ENCODE peak calls at places on chromosomes 2 and 18, in six cellular contexts. M is mesendoderm; J is right lobe of liver; Y is CD8-positive, alpha-beta memory T cell; E is aorta; W is dorsolateral prefrontal cortex. Q is an unnamed sample.
A peak's percentile ranks its signal among the peaks of the same experiment; 100 is the strongest.

GRCh38 chr2:43223412-43224040 is 2.9 kb downstream of the ZFP36L2 start:
- DNase-seq in M (no peak), J (peak; percentile 5), Y (no peak), E (no peak), W (no peak), Q (no peak)

GRCh38 chr18:74665905-74666304 is 68.2 kb downstream of the ZNF407 start:
- DNase-seq in M (no peak), J (no peak), Y (no peak), E (no peak), W (no peak), Q (no peak)

GRCh38 chr2:9782197-9782719 is 61.0 kb upstream of the TAF1B start:
- DNase-seq in M (peak; percentile 87), J (no peak), Y (peak; percentile 44), E (peak; percentile 43), W (no peak), Q (peak; percentile 49)

GRCh38 chr2:96819101-96819875 is 3.2 kb downstream of the CNNM3 start:
- DNase-seq in M (peak; percentile 49), J (peak; percentile 92), Y (no peak), E (no peak), W (no peak), Q (no peak)

GRCh38 chr2:230179907-230180306 is 39.9 kb downstream of the SP110 start:
- DNase-seq in M (peak; percentile 12), J (no peak), Y (no peak), E (no peak), W (no peak), Q (no peak)

GRCh38 chr2:70085711-70086277 is 1.5 kb upstream of the PCBP1 start:
- DNase-seq in M (peak; percentile 49), J (no peak), Y (no peak), E (no peak), W (no peak), Q (no peak)

GRCh38 chr2:210686401-210686800 is 130.0 kb downstream of the CPS1 start:
- DNase-seq in M (no peak), J (no peak), Y (no peak), E (no peak), W (no peak), Q (no peak)

GRCh38 chr2:138333121-138333520 is 168.4 kb upstream of the SPOPL start:
- DNase-seq in M (no peak), J (no peak), Y (no peak), E (no peak), W (no peak), Q (no peak)

GRCh38 chr2:76850969-76851368 is 671.2 kb downstream of the LRRTM4 start:
- DNase-seq in M (no peak), J (no peak), Y (no peak), E (no peak), W (no peak), Q (no peak)

GRCh38 chr2:231674587-231675334 is 33.6 kb upstream of the PTMA start:
- DNase-seq in M (peak; percentile 93), J (no peak), Y (peak; percentile 26), E (peak; percentile 83), W (peak; percentile 72), Q (no peak)

GRCh38 chr2:238787507-238787906 is 60.4 kb upstream of the TWIST2 start:
- DNase-seq in M (no peak), J (no peak), Y (no peak), E (no peak), W (no peak), Q (no peak)

GRCh38 chr2:102101097-102101843 is 41.3 kb upstream of the IL1R1 start:
- DNase-seq in M (no peak), J (no peak), Y (no peak), E (no peak), W (no peak), Q (no peak)

GRCh38 chr2:102101844-102102635 is 40.5 kb upstream of the IL1R1 start:
- DNase-seq in M (peak; percentile 21), J (peak; percentile 83), Y (no peak), E (no peak), W (no peak), Q (no peak)

GRCh38 chr2:102103284-102103683 is 39.3 kb upstream of the IL1R1 start:
- DNase-seq in M (no peak), J (no peak), Y (no peak), E (no peak), W (no peak), Q (no peak)

GRCh38 chr2:102106133-102106556 is 36.4 kb upstream of the IL1R1 start:
- DNase-seq in M (no peak), J (no peak), Y (no peak), E (no peak), W (no peak), Q (no peak)

DNA sequence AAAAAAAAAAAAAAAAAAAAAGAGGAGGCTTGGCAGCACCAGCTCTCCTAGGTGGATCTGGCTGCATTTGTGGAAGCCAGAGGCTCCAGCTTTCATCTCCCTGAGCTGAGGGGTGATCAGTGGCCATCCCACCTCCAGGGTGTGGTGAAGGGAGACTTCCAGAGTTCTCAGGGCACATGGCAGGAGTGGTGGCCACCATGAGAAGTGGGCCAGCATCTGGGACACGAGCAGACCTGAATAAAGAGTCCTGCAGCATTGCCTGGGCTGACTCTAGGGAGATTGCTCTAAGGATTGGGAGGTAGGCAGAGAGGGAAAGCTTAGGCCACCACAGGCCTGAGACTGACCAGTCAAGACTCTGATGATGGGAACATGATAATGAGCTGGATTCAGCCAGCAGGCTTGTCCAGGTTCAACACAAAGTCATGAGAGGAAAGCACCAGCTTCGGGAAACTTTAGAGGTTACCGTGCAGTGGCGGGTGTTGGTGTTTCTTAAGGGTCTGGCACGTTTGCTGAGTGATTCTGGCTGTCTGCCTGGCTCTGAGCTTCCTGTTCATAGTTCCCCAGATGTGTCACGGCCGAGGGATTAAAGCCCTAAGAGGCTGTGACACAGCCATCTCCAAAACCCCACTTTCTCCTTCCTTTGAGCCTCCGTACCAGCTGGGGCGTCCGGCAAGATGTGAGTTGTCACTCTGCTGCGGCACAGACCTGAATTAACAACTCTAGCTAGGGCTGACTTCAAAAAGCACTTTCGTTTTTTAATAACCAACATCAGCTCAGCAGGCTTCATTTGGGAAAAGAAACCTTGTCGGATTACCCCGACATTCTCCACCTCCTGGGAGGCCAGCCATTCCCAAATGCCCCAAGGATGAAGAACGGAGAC is 38.3 kb upstream of the IL1R1 start:
- DNase-seq in M (no peak), J (peak; percentile 63), Y (no peak), E (peak; percentile 88), W (no peak), Q (no peak)
- H3K27me3 ChIP-seq in M (no peaks in the 10 kb centered on the region), J (no peaks in the 10 kb centered on the region), Y (no peaks in the 10 kb centered on the region), E (no peaks in the 10 kb centered on the region), W (no peaks in the 10 kb centered on the region), Q (no peaks in the 10 kb centered on the region)

DNA sequence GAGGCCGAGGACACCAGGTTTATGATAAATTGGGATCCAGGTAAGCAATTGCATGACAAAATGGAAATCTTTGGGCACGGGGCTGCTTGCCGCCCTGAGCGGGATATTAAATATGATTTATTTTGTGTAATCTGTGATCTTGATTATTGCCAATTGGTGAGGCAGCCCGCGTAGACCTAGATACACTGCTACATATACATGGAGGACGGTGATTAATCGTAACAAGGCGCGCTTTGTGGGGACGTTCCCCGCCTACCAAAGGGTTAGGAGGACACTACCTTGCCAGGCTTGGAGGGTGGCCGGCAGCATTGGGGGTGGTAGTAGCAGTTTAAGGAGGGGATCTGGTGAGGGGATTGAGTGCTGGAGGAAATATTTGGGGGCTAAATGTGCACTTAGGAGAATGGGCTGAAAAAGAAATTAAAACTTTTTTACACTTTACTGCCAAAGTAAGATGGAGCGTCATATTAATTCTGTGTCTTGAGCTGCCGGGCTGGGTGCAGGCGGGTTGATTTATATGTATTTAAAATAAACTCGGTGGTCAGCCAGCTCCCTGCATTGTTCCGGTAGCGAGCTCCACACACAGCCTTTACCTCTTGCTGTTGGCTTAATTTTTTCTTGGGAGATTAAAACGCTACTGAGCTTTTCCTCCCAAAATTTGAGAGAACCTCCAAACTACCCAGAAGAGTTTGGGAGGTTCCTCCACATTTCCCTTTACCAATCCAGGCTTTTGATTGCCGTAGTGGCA is 4.1 kb downstream of the HOXD3 start:
- DNase-seq in M (no peak), J (no peak), Y (no peak), E (no peak), W (no peak), Q (no peak)
- H3K27me3 ChIP-seq in M (peaks cover 93% of the 10 kb centered on the region), J (peaks cover 78% of the 10 kb centered on the region), Y (peaks cover 84% of the 10 kb centered on the region), E (peaks cover 5% of the 10 kb centered on the region), W (peaks cover 97% of the 10 kb centered on the region), Q (peaks cover 78% of the 10 kb centered on the region)

GRCh38 chr2:129831018-129831417 is 148.4 kb upstream of the RAB6C start:
- DNase-seq in M (no peak), J (no peak), Y (no peak), E (no peak), W (no peak), Q (no peak)

GRCh38 chr2:129827251-129827894 is 152.1 kb upstream of the RAB6C start:
- DNase-seq in M (peak; percentile 76), J (no peak), Y (no peak), E (no peak), W (no peak), Q (no peak)

GRCh38 chr2:129828829-129829228 is 150.6 kb upstream of the RAB6C start:
- DNase-seq in M (no peak), J (no peak), Y (no peak), E (no peak), W (no peak), Q (no peak)

GRCh38 chr2:129829577-129829976 is 149.9 kb upstream of the RAB6C start:
- DNase-seq in M (no peak), J (no peak), Y (no peak), E (no peak), W (no peak), Q (no peak)
- H3K27me3 ChIP-seq in M (no peaks in the 10 kb centered on the region), J (no peaks in the 10 kb centered on the region), Y (no peaks in the 10 kb centered on the region), E (no peaks in the 10 kb centered on the region), W (no peaks in the 10 kb centered on the region), Q (no peaks in the 10 kb centered on the region)

GRCh38 chr2:49178656-49179055 is 24.3 kb upstream of the FSHR start:
- DNase-seq in M (no peak), J (no peak), Y (no peak), E (no peak), W (no peak), Q (no peak)
- H3K27me3 ChIP-seq in M (no peaks in the 10 kb centered on the region), J (no peaks in the 10 kb centered on the region), Y (no peaks in the 10 kb centered on the region), E (peaks cover 2% of the 10 kb centered on the region), W (no peaks in the 10 kb centered on the region), Q (no peaks in the 10 kb centered on the region)

GRCh38 chr2:17876590-17876989 is 1.9 kb upstream of the KCNS3 start:
- DNase-seq in M (no peak), J (no peak), Y (no peak), E (no peak), W (no peak), Q (no peak)
- H3K27me3 ChIP-seq in M (peaks cover 4% of the 10 kb centered on the region), J (no peaks in the 10 kb centered on the region), Y (peaks cover 15% of the 10 kb centered on the region), E (no peaks in the 10 kb centered on the region), W (peaks cover 31% of the 10 kb centered on the region), Q (peaks cover 21% of the 10 kb centered on the region)

DNA sequence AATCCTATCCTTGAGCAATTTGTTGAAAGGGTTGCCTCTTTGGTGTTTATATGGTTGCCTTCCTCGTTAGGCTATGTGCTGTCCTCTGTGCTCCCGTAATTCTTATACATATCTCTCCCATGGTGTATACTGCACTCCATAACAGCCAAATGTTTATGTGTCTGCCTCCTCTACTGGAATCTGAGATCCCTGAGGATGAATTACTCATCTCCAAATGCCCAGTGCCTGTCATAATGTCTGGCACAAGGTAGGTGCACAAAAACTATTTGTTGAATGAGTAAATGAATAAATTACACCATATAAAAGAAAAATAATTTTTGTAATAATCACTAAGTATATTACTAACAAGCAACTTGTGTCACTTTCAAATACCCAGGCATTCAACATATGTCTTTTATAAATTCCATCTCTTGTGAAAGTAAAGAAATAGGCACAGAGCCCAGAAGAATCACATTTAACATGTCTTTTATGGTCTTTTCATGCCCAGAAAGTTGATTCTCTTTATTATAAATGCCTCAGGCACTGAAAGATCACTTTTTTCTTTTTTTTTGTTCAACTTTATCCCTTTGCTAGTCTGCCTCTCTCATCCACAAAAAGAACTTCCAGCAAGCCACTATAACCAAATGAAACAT is 164.9 kb downstream of the CCDC148 start:
- DNase-seq in M (no peak), J (no peak), Y (no peak), E (no peak), W (no peak), Q (no peak)
- H3K27me3 ChIP-seq in M (no peaks in the 10 kb centered on the region), J (no peaks in the 10 kb centered on the region), Y (no peaks in the 10 kb centered on the region), E (no peaks in the 10 kb centered on the region), W (no peaks in the 10 kb centered on the region), Q (no peaks in the 10 kb centered on the region)

GRCh38 chr18:48392266-48392665 is 16.9 kb downstream of the ZBTB7C start:
- DNase-seq in M (no peak), J (no peak), Y (no peak), E (no peak), W (no peak), Q (no peak)
- H3K27me3 ChIP-seq in M (no peaks in the 10 kb centered on the region), J (no peaks in the 10 kb centered on the region), Y (no peaks in the 10 kb centered on the region), E (no peaks in the 10 kb centered on the region), W (no peaks in the 10 kb centered on the region), Q (no peaks in the 10 kb centered on the region)

Q was measured in RWPE2.